ENCODE peak calls at places on chromosomes 13 and 19, in four cellular contexts. N is tibial artery, U is nephron progenitor cell, I is GM10248. X is an unnamed sample.

GRCh38 chr19:45047188-45047797 is 8.4 kb downstream of the CLASRP start:
- DNase-seq in N (no peak), U (no peak), I (peak; percentile 70), X (no peak)

GRCh38 chr19:41886761-41887710 is 4.1 kb downstream of the ARHGEF1 start:
- DNase-seq in N (no peak), U (no peak), I (peak; percentile 62), X (no peak)

GRCh38 chr19:57103573-57104277 is 16.1 kb upstream of the USP29 start:
- DNase-seq in N (peak; percentile 53), U (peak; percentile 21), I (peak; percentile 68), X (peak; percentile 68)

GRCh38 chr19:3655402-3656072 is 28.9 kb upstream of the CACTIN start:
- DNase-seq in N (no peak), U (no peak), I (no peak), X (peak; percentile 94)

GRCh38 chr19:35037716-35038622 is 3.6 kb upstream of the HPN start:
- DNase-seq in N (peak; percentile 56), U (no peak), I (no peak), X (no peak)

GRCh38 chr13:98462946-98463345 is 114.0 kb downstream of the STK24 start:
- DNase-seq in N (no peak), U (no peak), I (no peak), X (no peak)

GRCh38 chr13:60627071-60627686 is 230.2 kb downstream of the TDRD3 start:
- DNase-seq in N (no peak), U (peak; percentile 64), I (peak; percentile 7), X (peak; percentile 73)

GRCh38 chr13:92967923-92968322 is 258.7 kb upstream of the GPC6 start:
- DNase-seq in N (no peak), U (no peak), I (no peak), X (no peak)

GRCh38 chr13:46211116-46211515 is 612 bp upstream of the LRRC63 start:
- DNase-seq in N (no peak), U (no peak), I (peak; percentile 22), X (no peak)

GRCh38 chr19:37346091-37346490 is 24.8 kb upstream of the ZNF527 start:
- DNase-seq in N (no peak), U (no peak), I (no peak), X (no peak)

GRCh38 chr13:34776390-34776981 is 165.6 kb upstream of the NBEA start:
- DNase-seq in N (no peak), U (no peak), I (no peak), X (no peak)

GRCh38 chr19:57056972-57057371 is 62.8 kb upstream of the USP29 start:
- DNase-seq in N (no peak), U (no peak), I (no peak), X (peak; percentile 39)

GRCh38 chr13:99403458-99403971 is 96.3 kb upstream of the GPR183 start:
- DNase-seq in N (no peak), U (no peak), I (no peak), X (no peak)

GRCh38 chr13:23579072-23579885 is 9.1 kb downstream of the TNFRSF19 start:
- DNase-seq in N (peak; percentile 84), U (peak; percentile 99), I (peak; percentile 94), X (peak; percentile 97)

GRCh38 chr13:100382787-100383186 is 205.8 kb downstream of the GGACT start:
- DNase-seq in N (no peak), U (no peak), I (no peak), X (no peak)

GRCh38 chr19:4256563-4256962 is 9.7 kb downstream of the YJU2 start:
- DNase-seq in N (no peak), U (no peak), I (no peak), X (no peak)

GRCh38 chr19:55305983-55306562 is 19.1 kb downstream of the TMEM150B start:
- DNase-seq in N (no peak), U (no peak), I (no peak), X (no peak)

GRCh38 chr13:75217949-75218348 is 264.0 kb downstream of the TBC1D4 start:
- DNase-seq in N (no peak), U (no peak), I (no peak), X (no peak)

GRCh38 chr19:13825489-13826475 is 30.5 kb downstream of the ZSWIM4 start:
- DNase-seq in N (no peak), U (peak; percentile 79), I (no peak), X (peak; percentile 48)

GRCh38 chr19:8702350-8702749 is 3.8 kb upstream of the ACTL9 start:
- DNase-seq in N (no peak), U (no peak), I (no peak), X (no peak)

GRCh38 chr13:99864627-99864990 is 107.0 kb downstream of the ZIC5 start:
- DNase-seq in N (no peak), U (no peak), I (no peak), X (no peak)

GRCh38 chr13:67094078-67094477 is 136.1 kb downstream of the PCDH9 start:
- DNase-seq in N (no peak), U (no peak), I (no peak), X (no peak)

GRCh38 chr13:26653310-26653709 is 95.8 kb downstream of the WASF3 start:
- DNase-seq in N (no peak), U (no peak), I (no peak), X (no peak)

GRCh38 chr19:4988770-4989251 is 19.9 kb downstream of the KDM4B start:
- DNase-seq in N (no peak), U (no peak), I (no peak), X (peak; percentile 77)

GRCh38 chr13:27821566-27821965 is 29.3 kb downstream of the GSX1 start:
- DNase-seq in N (no peak), U (no peak), I (no peak), X (no peak)

GRCh38 chr13:114071991-114072390 is 60.4 kb downstream of the RASA3 start:
- DNase-seq in N (no peak), U (no peak), I (no peak), X (no peak)

GRCh38 chr19:10593820-10594637 is 6.9 kb upstream of the AP1M2 start:
- DNase-seq in N (peak; percentile 38), U (no peak), I (no peak), X (no peak)

GRCh38 chr19:2290441-2291184 is 8.6 kb upstream of the PEAK3 start:
- DNase-seq in N (no peak), U (no peak), I (no peak), X (no peak)

GRCh38 chr13:98839826-98840769 is 87.6 kb upstream of the SLC15A1 start:
- DNase-seq in N (peak; percentile 48), U (peak; percentile 76), I (peak; percentile 67), X (peak; percentile 77)

GRCh38 chr13:98478134-98479129 is 98.5 kb downstream of the STK24 start:
- DNase-seq in N (no peak), U (peak; percentile 39), I (peak; percentile 47), X (no peak)

GRCh38 chr19:5711025-5711424 is 8.9 kb downstream of the LONP1 start:
- DNase-seq in N (no peak), U (no peak), I (no peak), X (no peak)

GRCh38 chr19:30431591-30431990 is 59.4 kb downstream of the ZNF536 start:
- DNase-seq in N (no peak), U (no peak), I (no peak), X (no peak)

GRCh38 chr19:33978286-33978685 is 181.6 kb downstream of the KCTD15 start:
- DNase-seq in N (no peak), U (no peak), I (no peak), X (no peak)

GRCh38 chr13:21124853-21125252 is 51.5 kb downstream of the SKA3 start:
- DNase-seq in N (no peak), U (peak; percentile 15), I (no peak), X (no peak)

GRCh38 chr19:42282036-42282762 is 13.1 kb downstream of the CIC start:
- DNase-seq in N (no peak), U (no peak), I (no peak), X (no peak)

GRCh38 chr13:65914707-65915106 is 1315.4 kb downstream of the PCDH9 start:
- DNase-seq in N (no peak), U (no peak), I (no peak), X (no peak)

GRCh38 chr13:65909501-65909900 is 1320.6 kb downstream of the PCDH9 start:
- DNase-seq in N (no peak), U (no peak), I (no peak), X (no peak)

GRCh38 chr13:65911546-65912193 is 1318.5 kb downstream of the PCDH9 start:
- DNase-seq in N (no peak), U (no peak), I (no peak), X (no peak)

GRCh38 chr13:65912516-65912915 is 1317.6 kb downstream of the PCDH9 start:
- DNase-seq in N (no peak), U (no peak), I (no peak), X (no peak)

DNA sequence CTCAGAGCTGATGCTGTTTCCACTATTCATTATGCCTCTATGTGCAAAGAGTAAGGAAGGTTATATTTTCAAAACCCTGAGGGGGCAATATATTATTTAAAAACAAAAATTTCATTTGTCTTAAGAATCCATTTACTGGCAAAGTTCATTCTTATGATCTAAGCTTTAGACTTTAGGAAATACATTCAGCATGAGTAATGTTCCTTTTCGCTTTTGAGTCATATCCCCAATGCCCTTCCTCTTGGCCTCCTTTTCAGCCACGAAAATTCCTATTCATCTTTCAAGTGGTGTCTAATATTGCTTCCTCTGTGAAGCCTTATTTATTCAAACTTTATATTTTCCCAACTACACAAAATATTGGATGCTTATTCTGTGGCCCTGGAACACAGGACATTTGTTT is 1317.0 kb downstream of the PCDH9 start:
- DNase-seq in N (no peak), U (no peak), I (no peak), X (no peak)
- TF ChIP-seq CTCF in N (no peak), U (no peak), I (no peak), X (no peak)

GRCh38 chr13:42364613-42365000 is 92.7 kb downstream of the AKAP11 start:
- DNase-seq in N (no peak), U (no peak), I (no peak), X (no peak)

GRCh38 chr13:42360046-42360445 is 88.1 kb downstream of the AKAP11 start:
- DNase-seq in N (no peak), U (no peak), I (no peak), X (no peak)

GRCh38 chr13:42361701-42362100 is 89.7 kb downstream of the AKAP11 start:
- DNase-seq in N (no peak), U (no peak), I (no peak), X (no peak)

GRCh38 chr13:42367836-42368235 is 95.9 kb downstream of the AKAP11 start:
- DNase-seq in N (no peak), U (no peak), I (no peak), X (no peak)

DNA sequence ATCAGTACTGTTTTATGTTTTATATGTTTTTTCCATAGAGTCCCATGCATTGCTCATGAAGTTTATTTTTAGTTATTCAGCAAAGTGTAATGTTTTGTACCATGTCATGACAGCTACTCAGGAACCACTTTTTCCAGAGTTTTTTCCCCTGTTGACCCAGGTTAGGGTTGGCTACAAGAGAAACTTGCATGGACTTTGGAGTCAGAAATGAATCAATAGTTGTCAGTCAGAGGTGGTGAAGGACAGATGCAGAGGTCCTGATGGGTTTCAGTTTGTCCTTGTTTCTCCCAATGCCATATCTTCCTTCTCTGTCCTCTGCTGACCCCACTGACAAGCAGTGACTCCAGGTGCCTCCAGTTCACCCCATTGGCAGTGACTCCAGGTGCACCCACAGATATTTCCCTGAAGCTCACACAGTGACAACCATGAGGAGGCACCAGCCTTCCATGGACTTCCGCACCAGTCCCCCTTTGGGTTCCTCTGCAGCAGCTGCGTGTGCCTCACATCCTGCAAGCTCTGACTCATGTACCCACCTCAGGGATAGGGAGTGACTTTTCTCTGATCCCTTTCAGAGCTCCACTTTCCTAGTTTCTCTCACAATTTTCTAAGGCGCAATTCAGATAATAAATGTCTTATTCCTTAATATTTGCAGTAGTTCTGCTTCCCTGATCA is 92.1 kb downstream of the AKAP11 start:
- DNase-seq in N (no peak), U (no peak), I (no peak), X (no peak)
- TF ChIP-seq CTCF in N (no peak), U (no peak), I (no peak), X (no peak)

GRCh38 chr13:52707375-52707774 is 32.2 kb downstream of the CNMD start:
- DNase-seq in N (no peak), U (no peak), I (no peak), X (peak; percentile 33)
- TF ChIP-seq CTCF in N (no peak), U (peak; percentile 7), I (no peak), X (no peak)

GRCh38 chr13:111505175-111505777 is 184.8 kb downstream of the TEX29 start:
- DNase-seq in N (no peak), U (peak; percentile 66), I (no peak), X (peak; percentile 61)
- TF ChIP-seq CTCF in N (no peak), U (peak; percentile 63), I (no peak), X (peak; percentile 32)